ENCODE peak calls at places on chromosomes 5 and 9, in seven cellular contexts. One of them, this sample, is unnamed.

GRCh38 chr9:89923961-89924504 is 319.2 kb downstream of the GADD45G start:
- DNase-seq in Calu3: no peak
- DNase-seq in activated CD4-positive, alpha-beta T cell treated with anti-CD3 and anti-CD28 coated beads, Interleukin-2, amount 10 ng/mL, durations not matched to agents 7 days and 5 days: peak
- DNase-seq in hepatocyte: peak
- DNase-seq in NCI-H1105 treated with DMSO at 0.1 percent for 48 hours: no peak
- DNase-seq in effector memory CD4-positive, alpha-beta T cell: no peak
- DNase-seq in activated effector memory CD4-positive, alpha-beta T cell treated with Interleukin-2 at 50 U/mL for 16 hours: no peak
- DNase-seq in this sample: no peak

GRCh38 chr9:73813546-73813945 is 661.9 kb downstream of the ANXA1 start:
- DNase-seq in Calu3: no peak
- DNase-seq in activated CD4-positive, alpha-beta T cell treated with anti-CD3 and anti-CD28 coated beads, Interleukin-2, amount 10 ng/mL, durations not matched to agents 7 days and 5 days: no peak
- DNase-seq in hepatocyte: no peak
- DNase-seq in NCI-H1105 treated with DMSO at 0.1 percent for 48 hours: no peak
- DNase-seq in effector memory CD4-positive, alpha-beta T cell: no peak
- DNase-seq in activated effector memory CD4-positive, alpha-beta T cell treated with Interleukin-2 at 50 U/mL for 16 hours: no peak
- DNase-seq in this sample: no peak

GRCh38 chr9:117775576-117775975 is 71.4 kb downstream of the TLR4 start:
- DNase-seq in Calu3: no peak
- DNase-seq in activated CD4-positive, alpha-beta T cell treated with anti-CD3 and anti-CD28 coated beads, Interleukin-2, amount 10 ng/mL, durations not matched to agents 7 days and 5 days: no peak
- DNase-seq in hepatocyte: no peak
- DNase-seq in NCI-H1105 treated with DMSO at 0.1 percent for 48 hours: no peak
- DNase-seq in effector memory CD4-positive, alpha-beta T cell: no peak
- DNase-seq in activated effector memory CD4-positive, alpha-beta T cell treated with Interleukin-2 at 50 U/mL for 16 hours: no peak
- DNase-seq in this sample: no peak

GRCh38 chr5:135222171-135222681 is 176.8 kb downstream of the MACROH2A1 start:
- DNase-seq in Calu3: no peak
- DNase-seq in activated CD4-positive, alpha-beta T cell treated with anti-CD3 and anti-CD28 coated beads, Interleukin-2, amount 10 ng/mL, durations not matched to agents 7 days and 5 days: no peak
- DNase-seq in hepatocyte: no peak
- DNase-seq in NCI-H1105 treated with DMSO at 0.1 percent for 48 hours: no peak
- DNase-seq in effector memory CD4-positive, alpha-beta T cell: no peak
- DNase-seq in activated effector memory CD4-positive, alpha-beta T cell treated with Interleukin-2 at 50 U/mL for 16 hours: no peak
- DNase-seq in this sample: no peak

GRCh38 chr5:125461641-125462072 is 715.2 kb upstream of the ZNF608 start:
- DNase-seq in Calu3: no peak
- DNase-seq in activated CD4-positive, alpha-beta T cell treated with anti-CD3 and anti-CD28 coated beads, Interleukin-2, amount 10 ng/mL, durations not matched to agents 7 days and 5 days: no peak
- DNase-seq in hepatocyte: no peak
- DNase-seq in NCI-H1105 treated with DMSO at 0.1 percent for 48 hours: peak
- DNase-seq in effector memory CD4-positive, alpha-beta T cell: no peak
- DNase-seq in activated effector memory CD4-positive, alpha-beta T cell treated with Interleukin-2 at 50 U/mL for 16 hours: no peak
- DNase-seq in this sample: no peak

GRCh38 chr9:36479086-36479485 is 79.0 kb upstream of the RNF38 start:
- DNase-seq in Calu3: no peak
- DNase-seq in activated CD4-positive, alpha-beta T cell treated with anti-CD3 and anti-CD28 coated beads, Interleukin-2, amount 10 ng/mL, durations not matched to agents 7 days and 5 days: no peak
- DNase-seq in hepatocyte: no peak
- DNase-seq in NCI-H1105 treated with DMSO at 0.1 percent for 48 hours: no peak
- DNase-seq in effector memory CD4-positive, alpha-beta T cell: no peak
- DNase-seq in activated effector memory CD4-positive, alpha-beta T cell treated with Interleukin-2 at 50 U/mL for 16 hours: no peak
- DNase-seq in this sample: no peak

GRCh38 chr5:106574820-106575219 is 1095.9 kb downstream of the EFNA5 start:
- DNase-seq in Calu3: no peak
- DNase-seq in activated CD4-positive, alpha-beta T cell treated with anti-CD3 and anti-CD28 coated beads, Interleukin-2, amount 10 ng/mL, durations not matched to agents 7 days and 5 days: no peak
- DNase-seq in hepatocyte: no peak
- DNase-seq in NCI-H1105 treated with DMSO at 0.1 percent for 48 hours: no peak
- DNase-seq in effector memory CD4-positive, alpha-beta T cell: no peak
- DNase-seq in activated effector memory CD4-positive, alpha-beta T cell treated with Interleukin-2 at 50 U/mL for 16 hours: no peak
- DNase-seq in this sample: no peak

GRCh38 chr5:50745221-50745620 is 78.8 kb downstream of the PARP8 start:
- DNase-seq in Calu3: no peak
- DNase-seq in activated CD4-positive, alpha-beta T cell treated with anti-CD3 and anti-CD28 coated beads, Interleukin-2, amount 10 ng/mL, durations not matched to agents 7 days and 5 days: no peak
- DNase-seq in hepatocyte: no peak
- DNase-seq in NCI-H1105 treated with DMSO at 0.1 percent for 48 hours: peak
- DNase-seq in effector memory CD4-positive, alpha-beta T cell: no peak
- DNase-seq in activated effector memory CD4-positive, alpha-beta T cell treated with Interleukin-2 at 50 U/mL for 16 hours: no peak
- DNase-seq in this sample: no peak

GRCh38 chr5:122772446-122772845 is 2.4 kb upstream of the SNX2 start:
- DNase-seq in Calu3: no peak
- DNase-seq in activated CD4-positive, alpha-beta T cell treated with anti-CD3 and anti-CD28 coated beads, Interleukin-2, amount 10 ng/mL, durations not matched to agents 7 days and 5 days: no peak
- DNase-seq in hepatocyte: no peak
- DNase-seq in NCI-H1105 treated with DMSO at 0.1 percent for 48 hours: no peak
- DNase-seq in effector memory CD4-positive, alpha-beta T cell: no peak
- DNase-seq in activated effector memory CD4-positive, alpha-beta T cell treated with Interleukin-2 at 50 U/mL for 16 hours: no peak
- DNase-seq in this sample: no peak

GRCh38 chr5:40503438-40503837 is 176.3 kb upstream of the PTGER4 start:
- DNase-seq in Calu3: no peak
- DNase-seq in activated CD4-positive, alpha-beta T cell treated with anti-CD3 and anti-CD28 coated beads, Interleukin-2, amount 10 ng/mL, durations not matched to agents 7 days and 5 days: no peak
- DNase-seq in hepatocyte: no peak
- DNase-seq in NCI-H1105 treated with DMSO at 0.1 percent for 48 hours: no peak
- DNase-seq in effector memory CD4-positive, alpha-beta T cell: no peak
- DNase-seq in activated effector memory CD4-positive, alpha-beta T cell treated with Interleukin-2 at 50 U/mL for 16 hours: no peak
- DNase-seq in this sample: no peak

GRCh38 chr5:17169507-17169906 is 47.9 kb upstream of the BASP1 start:
- DNase-seq in Calu3: no peak
- DNase-seq in activated CD4-positive, alpha-beta T cell treated with anti-CD3 and anti-CD28 coated beads, Interleukin-2, amount 10 ng/mL, durations not matched to agents 7 days and 5 days: no peak
- DNase-seq in hepatocyte: peak
- DNase-seq in NCI-H1105 treated with DMSO at 0.1 percent for 48 hours: no peak
- DNase-seq in effector memory CD4-positive, alpha-beta T cell: no peak
- DNase-seq in activated effector memory CD4-positive, alpha-beta T cell treated with Interleukin-2 at 50 U/mL for 16 hours: no peak
- DNase-seq in this sample: no peak

GRCh38 chr5:21152611-21153010 is 1164.6 kb upstream of the CDH18 start:
- DNase-seq in Calu3: peak
- DNase-seq in activated CD4-positive, alpha-beta T cell treated with anti-CD3 and anti-CD28 coated beads, Interleukin-2, amount 10 ng/mL, durations not matched to agents 7 days and 5 days: no peak
- DNase-seq in hepatocyte: peak
- DNase-seq in NCI-H1105 treated with DMSO at 0.1 percent for 48 hours: no peak
- DNase-seq in effector memory CD4-positive, alpha-beta T cell: no peak
- DNase-seq in activated effector memory CD4-positive, alpha-beta T cell treated with Interleukin-2 at 50 U/mL for 16 hours: no peak
- DNase-seq in this sample: peak

GRCh38 chr9:128409998-128410397 is 10.7 kb upstream of the CERCAM start:
- DNase-seq in Calu3: no peak
- DNase-seq in activated CD4-positive, alpha-beta T cell treated with anti-CD3 and anti-CD28 coated beads, Interleukin-2, amount 10 ng/mL, durations not matched to agents 7 days and 5 days: no peak
- DNase-seq in hepatocyte: no peak
- DNase-seq in NCI-H1105 treated with DMSO at 0.1 percent for 48 hours: no peak
- DNase-seq in effector memory CD4-positive, alpha-beta T cell: no peak
- DNase-seq in activated effector memory CD4-positive, alpha-beta T cell treated with Interleukin-2 at 50 U/mL for 16 hours: no peak
- DNase-seq in this sample: no peak

GRCh38 chr9:89886281-89886700 is 281.5 kb downstream of the GADD45G start:
- DNase-seq in Calu3: no peak
- DNase-seq in activated CD4-positive, alpha-beta T cell treated with anti-CD3 and anti-CD28 coated beads, Interleukin-2, amount 10 ng/mL, durations not matched to agents 7 days and 5 days: no peak
- DNase-seq in hepatocyte: no peak
- DNase-seq in NCI-H1105 treated with DMSO at 0.1 percent for 48 hours: no peak
- DNase-seq in effector memory CD4-positive, alpha-beta T cell: no peak
- DNase-seq in activated effector memory CD4-positive, alpha-beta T cell treated with Interleukin-2 at 50 U/mL for 16 hours: no peak
- DNase-seq in this sample: no peak

GRCh38 chr9:114908796-114909448 is 21.5 kb downstream of the TNFSF8 start:
- DNase-seq in Calu3: no peak
- DNase-seq in activated CD4-positive, alpha-beta T cell treated with anti-CD3 and anti-CD28 coated beads, Interleukin-2, amount 10 ng/mL, durations not matched to agents 7 days and 5 days: peak
- DNase-seq in hepatocyte: no peak
- DNase-seq in NCI-H1105 treated with DMSO at 0.1 percent for 48 hours: no peak
- DNase-seq in effector memory CD4-positive, alpha-beta T cell: no peak
- DNase-seq in activated effector memory CD4-positive, alpha-beta T cell treated with Interleukin-2 at 50 U/mL for 16 hours: no peak
- DNase-seq in this sample: no peak

GRCh38 chr5:1105350-1106265 is 6.3 kb downstream of the SLC12A7 start:
- DNase-seq in Calu3: peak
- DNase-seq in activated CD4-positive, alpha-beta T cell treated with anti-CD3 and anti-CD28 coated beads, Interleukin-2, amount 10 ng/mL, durations not matched to agents 7 days and 5 days: peak
- DNase-seq in hepatocyte: peak
- DNase-seq in NCI-H1105 treated with DMSO at 0.1 percent for 48 hours: no peak
- DNase-seq in effector memory CD4-positive, alpha-beta T cell: peak
- DNase-seq in activated effector memory CD4-positive, alpha-beta T cell treated with Interleukin-2 at 50 U/mL for 16 hours: peak
- DNase-seq in this sample: no peak

GRCh38 chr9:81071108-81071507 is 618.2 kb downstream of the TLE1 start:
- DNase-seq in Calu3: no peak
- DNase-seq in activated CD4-positive, alpha-beta T cell treated with anti-CD3 and anti-CD28 coated beads, Interleukin-2, amount 10 ng/mL, durations not matched to agents 7 days and 5 days: no peak
- DNase-seq in hepatocyte: no peak
- DNase-seq in NCI-H1105 treated with DMSO at 0.1 percent for 48 hours: no peak
- DNase-seq in effector memory CD4-positive, alpha-beta T cell: no peak
- DNase-seq in activated effector memory CD4-positive, alpha-beta T cell treated with Interleukin-2 at 50 U/mL for 16 hours: no peak
- DNase-seq in this sample: no peak

GRCh38 chr5:539469-540214 is 15.4 kb upstream of the SLC9A3 start:
- DNase-seq in Calu3: no peak
- DNase-seq in activated CD4-positive, alpha-beta T cell treated with anti-CD3 and anti-CD28 coated beads, Interleukin-2, amount 10 ng/mL, durations not matched to agents 7 days and 5 days: no peak
- DNase-seq in hepatocyte: no peak
- DNase-seq in NCI-H1105 treated with DMSO at 0.1 percent for 48 hours: no peak
- DNase-seq in effector memory CD4-positive, alpha-beta T cell: no peak
- DNase-seq in activated effector memory CD4-positive, alpha-beta T cell treated with Interleukin-2 at 50 U/mL for 16 hours: no peak
- DNase-seq in this sample: no peak

GRCh38 chr5:90590-91547 is 1.1 kb upstream of the PLEKHG4B start:
- DNase-seq in Calu3: peak
- DNase-seq in activated CD4-positive, alpha-beta T cell treated with anti-CD3 and anti-CD28 coated beads, Interleukin-2, amount 10 ng/mL, durations not matched to agents 7 days and 5 days: no peak
- DNase-seq in hepatocyte: peak
- DNase-seq in NCI-H1105 treated with DMSO at 0.1 percent for 48 hours: peak
- DNase-seq in effector memory CD4-positive, alpha-beta T cell: no peak
- DNase-seq in activated effector memory CD4-positive, alpha-beta T cell treated with Interleukin-2 at 50 U/mL for 16 hours: no peak
- DNase-seq in this sample: no peak